ENCODE peak calls at places on chromosomes 1 and 21, in eight cellular contexts. D is A549; U is dorsolateral prefrontal cortex; I is transverse colon; T is spleen; Q is AG04450; A is CD8-positive, alpha-beta T cell; W is AG04449. J is an unnamed sample.

GRCh38 chr1:227893696-227894305 is 53.9 kb downstream of the WNT9A start:
- DNase-seq in I (no peak), Q (no peak), A (no peak), U (peak), D (no peak), T (no peak), W (no peak), J (no peak)

GRCh38 chr1:201468501-201468843 is 516 bp downstream of the PHLDA3 start:
- DNase-seq in A (no peak), T (no peak), U (peak), D (no peak), W (no peak), Q (no peak), I (no peak), J (no peak)

GRCh38 chr1:202221911-202222909 is 28.6 kb downstream of the LGR6 start:
- DNase-seq in D (no peak), T (no peak), Q (no peak), W (no peak), U (no peak), I (no peak), A (no peak), J (no peak)

GRCh38 chr1:246815693-246816270 is 91.6 kb downstream of the SCCPDH start:
- DNase-seq in U (no peak), D (no peak), T (no peak), A (no peak), I (no peak), Q (peak), W (peak), J (no peak)

GRCh38 chr1:50604580-50604979 is 181.3 kb upstream of the DMRTA2 start:
- DNase-seq in T (no peak), Q (no peak), U (no peak), A (no peak), D (no peak), I (no peak), W (no peak), J (no peak)

GRCh38 chr1:10575616-10576015 is 100.9 kb downstream of the PEX14 start:
- DNase-seq in A (no peak), T (no peak), W (no peak), Q (peak), U (no peak), D (peak), I (no peak), J (peak)

GRCh38 chr1:2314297-2314802 is 77.0 kb downstream of the MORN1 start:
- DNase-seq in I (peak), U (no peak), A (no peak), T (peak), D (peak), W (no peak), Q (no peak), J (peak)

GRCh38 chr1:45221716-45222115 is 15.3 kb upstream of the ZSWIM5 start:
- DNase-seq in U (no peak), W (no peak), I (no peak), A (no peak), Q (no peak), D (no peak), T (no peak), J (no peak)

GRCh38 chr1:112058815-112059450 is 69.5 kb upstream of the KCND3 start:
- DNase-seq in T (no peak), D (no peak), U (no peak), I (no peak), Q (no peak), A (no peak), W (no peak), J (no peak)

GRCh38 chr1:53982034-53982761 is 35.8 kb downstream of the LDLRAD1 start:
- DNase-seq in T (no peak), Q (peak), A (no peak), W (no peak), I (peak), U (no peak), D (peak), J (peak)

GRCh38 chr1:29259802-29260441 is 23.6 kb downstream of the PTPRU start:
- DNase-seq in Q (no peak), A (no peak), U (peak), T (no peak), D (no peak), I (peak), W (no peak), J (no peak)

GRCh38 chr1:90671736-90672135 is 45.4 kb downstream of the BARHL2 start:
- DNase-seq in I (no peak), T (no peak), D (no peak), Q (no peak), U (no peak), A (no peak), W (no peak), J (no peak)

GRCh38 chr21:44012474-44013379 is 618 bp downstream of the TRAPPC10 start:
- DNase-seq in Q (no peak), W (no peak), T (peak), D (peak), A (peak), I (peak), U (peak), J (peak)

DNA sequence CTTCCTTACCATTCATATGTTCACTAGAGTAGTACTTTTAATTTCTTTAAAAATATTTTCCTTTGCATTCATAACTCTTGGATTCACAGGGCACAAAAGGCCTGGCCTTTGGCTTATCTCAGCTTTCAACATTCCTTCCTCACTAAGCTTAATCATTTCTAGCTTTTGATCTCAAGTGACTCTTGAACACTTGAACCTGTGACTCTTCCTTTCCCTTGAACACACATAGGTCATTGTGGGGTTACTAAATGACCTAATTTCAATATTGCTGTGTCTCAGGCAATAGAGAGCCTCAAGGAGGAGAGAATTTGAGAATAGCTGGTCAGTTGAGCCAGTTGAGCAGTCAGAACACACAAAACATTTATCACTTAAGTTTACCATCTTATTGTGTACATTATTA is 49.9 kb downstream of the COL11A1 start:
- DNase-seq in A (no peak), Q (no peak), D (no peak), W (no peak), U (no peak), I (no peak), T (no peak), J (no peak)
- H3K4me3 ChIP-seq in A (no peak), Q (no peak), D (no peak), W (no peak), U (no peak), I (no peak), T (no peak), J (no peak)

GRCh38 chr1:167936930-167937708 is at the start of gene MPC2:
- DNase-seq in D (peak), U (peak), A (peak), I (peak), T (peak), W (no peak), Q (peak), J (peak)
- TF ChIP-seq CTCF in D (no peak), U (no peak), A (no peak), I (no peak), T (no peak), W (no peak), Q (no peak), J (no peak)

GRCh38 chr1:16013220-16013907 is 4.5 kb downstream of the HSPB7 start:
- DNase-seq in A (no peak), I (peak), D (peak), Q (no peak), T (no peak), W (no peak), U (no peak), J (peak)
- H3K4me3 ChIP-seq in A (peak), I (peak), D (peak), Q (peak), T (peak), W (peak), U (peak), J (peak)

GRCh38 chr1:197621761-197622160 is 153.5 kb downstream of the DENND1B start:
- DNase-seq in I (no peak), W (no peak), D (no peak), U (no peak), T (no peak), Q (no peak), A (no peak), J (no peak)

GRCh38 chr1:197620660-197621273 is 154.5 kb downstream of the DENND1B start:
- DNase-seq in I (no peak), D (no peak), Q (no peak), T (no peak), A (no peak), W (no peak), U (no peak), J (no peak)

GRCh38 chr1:197618065-197618464 is 157.2 kb downstream of the DENND1B start:
- DNase-seq in U (no peak), T (no peak), D (no peak), A (no peak), W (no peak), I (no peak), Q (no peak), J (peak)

GRCh38 chr1:197622371-197622770 is 152.9 kb downstream of the DENND1B start:
- DNase-seq in U (no peak), T (no peak), Q (no peak), I (no peak), W (no peak), D (no peak), A (no peak), J (no peak)

GRCh38 chr1:197619008-197619640 is 156.2 kb downstream of the DENND1B start:
- DNase-seq in T (no peak), Q (no peak), A (no peak), U (no peak), I (no peak), W (peak), D (no peak), J (peak)
- TF ChIP-seq CTCF in T (peak), Q (peak), A (peak), U (peak), I (peak), W (no peak), D (peak), J (peak)

DNA sequence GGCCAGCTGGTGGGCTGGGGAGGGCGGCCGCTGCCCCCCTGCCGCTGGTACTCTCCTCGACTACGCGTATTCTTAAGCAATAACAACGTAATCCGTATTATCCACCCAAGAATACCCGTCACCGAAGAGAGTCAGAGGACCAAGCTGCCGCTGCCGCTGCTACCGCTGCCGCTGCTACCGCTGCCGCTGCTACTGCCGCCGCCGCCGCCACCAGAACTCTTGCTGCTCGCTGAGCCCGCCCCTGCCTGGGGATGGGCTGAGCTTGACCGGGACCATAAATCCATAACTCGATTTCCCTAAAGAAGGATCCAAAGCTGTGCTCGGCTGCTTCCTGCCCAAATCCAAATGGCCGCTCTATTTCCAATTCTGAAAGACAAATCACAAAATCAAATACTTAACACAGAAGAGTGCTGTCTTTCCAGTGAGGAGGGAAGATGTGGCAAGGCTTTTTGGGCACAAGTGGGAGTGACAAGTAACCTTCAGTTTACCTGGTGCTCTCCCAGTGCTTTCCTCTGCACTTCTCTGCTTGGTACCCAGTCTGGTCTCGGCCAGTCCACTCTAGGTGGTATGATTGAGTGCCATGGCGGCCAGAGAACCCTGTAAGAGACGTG is 125.3 kb upstream of the DPYD start:
- DNase-seq in U (peak), D (no peak), A (no peak), I (no peak), T (peak), W (no peak), Q (no peak), J (peak)
- H3K4me3 ChIP-seq in U (peak), D (peak), A (peak), I (peak), T (peak), W (peak), Q (peak), J (peak)

DNA sequence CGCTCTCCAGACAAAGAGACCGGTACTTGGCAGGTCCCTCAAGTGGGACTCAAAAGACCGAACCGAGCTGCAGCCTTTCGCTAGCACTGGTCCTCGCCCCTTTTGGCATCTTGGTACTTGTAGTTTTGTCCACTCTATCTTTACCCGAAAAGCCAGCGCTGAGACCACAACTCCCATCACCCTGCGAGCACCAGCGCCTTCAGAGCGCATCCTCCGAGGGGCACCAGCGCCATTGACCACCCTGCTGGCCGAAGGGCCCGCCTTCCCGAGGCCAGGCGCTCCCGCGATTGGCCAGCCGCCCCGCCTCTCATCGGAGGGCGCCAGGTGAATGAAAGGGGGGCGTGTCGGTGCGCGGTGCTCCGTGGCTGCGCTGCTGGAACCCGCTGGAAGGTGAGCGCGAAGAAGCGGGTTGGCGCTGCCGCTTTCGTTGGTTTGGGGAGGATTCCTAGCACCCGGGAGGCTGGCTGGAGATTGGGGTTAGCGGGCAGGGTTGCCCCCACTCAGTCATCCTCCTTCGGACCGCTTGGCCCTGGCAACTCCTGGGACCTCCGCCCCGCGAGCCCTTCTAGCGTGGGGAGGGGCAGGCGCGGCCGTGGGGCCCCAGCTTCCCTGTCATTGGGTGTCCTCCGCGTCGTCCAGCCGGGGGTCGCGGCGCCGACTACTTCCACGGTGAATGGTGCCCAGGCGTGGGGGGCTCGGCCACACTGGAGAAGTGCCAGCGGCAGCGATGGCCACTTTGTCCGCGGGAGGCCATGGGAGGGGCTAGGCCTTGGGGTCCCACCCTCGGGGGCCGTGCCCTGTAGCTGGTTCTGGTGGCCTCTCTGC is at the start of gene ZBTB8B:
- DNase-seq in W (no peak), A (no peak), T (peak), D (peak), Q (peak), I (peak), U (peak), J (peak)
- TF ChIP-seq CTCF in W (no peak), A (no peak), T (no peak), D (no peak), Q (no peak), I (no peak), U (no peak), J (no peak)

DNA sequence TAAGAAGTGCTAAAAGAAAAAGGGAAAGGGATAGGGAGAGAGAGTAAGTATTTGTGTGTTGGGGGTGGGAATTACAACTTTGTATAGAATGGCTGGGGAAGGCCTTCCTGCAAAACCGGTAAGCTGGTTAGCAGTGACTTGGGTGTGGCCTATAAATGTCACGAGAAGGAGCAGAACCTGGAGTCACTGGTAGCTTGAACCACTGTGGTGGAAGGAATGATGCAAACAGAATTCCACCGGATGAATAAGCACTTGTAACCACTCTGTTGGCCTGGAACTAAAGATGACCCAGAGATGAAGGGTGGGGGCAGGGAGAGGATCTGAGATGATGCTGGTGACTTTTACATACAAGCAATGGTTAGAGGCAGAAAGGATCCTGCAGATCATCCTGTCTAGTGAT is 8.9 kb downstream of the XKR8 start:
- DNase-seq in A (no peak), I (no peak), U (no peak), Q (peak), D (no peak), T (no peak), W (peak), J (peak)
- H3K4me3 ChIP-seq in A (no peak), I (no peak), U (no peak), Q (no peak), D (no peak), T (no peak), W (no peak), J (no peak)

DNA sequence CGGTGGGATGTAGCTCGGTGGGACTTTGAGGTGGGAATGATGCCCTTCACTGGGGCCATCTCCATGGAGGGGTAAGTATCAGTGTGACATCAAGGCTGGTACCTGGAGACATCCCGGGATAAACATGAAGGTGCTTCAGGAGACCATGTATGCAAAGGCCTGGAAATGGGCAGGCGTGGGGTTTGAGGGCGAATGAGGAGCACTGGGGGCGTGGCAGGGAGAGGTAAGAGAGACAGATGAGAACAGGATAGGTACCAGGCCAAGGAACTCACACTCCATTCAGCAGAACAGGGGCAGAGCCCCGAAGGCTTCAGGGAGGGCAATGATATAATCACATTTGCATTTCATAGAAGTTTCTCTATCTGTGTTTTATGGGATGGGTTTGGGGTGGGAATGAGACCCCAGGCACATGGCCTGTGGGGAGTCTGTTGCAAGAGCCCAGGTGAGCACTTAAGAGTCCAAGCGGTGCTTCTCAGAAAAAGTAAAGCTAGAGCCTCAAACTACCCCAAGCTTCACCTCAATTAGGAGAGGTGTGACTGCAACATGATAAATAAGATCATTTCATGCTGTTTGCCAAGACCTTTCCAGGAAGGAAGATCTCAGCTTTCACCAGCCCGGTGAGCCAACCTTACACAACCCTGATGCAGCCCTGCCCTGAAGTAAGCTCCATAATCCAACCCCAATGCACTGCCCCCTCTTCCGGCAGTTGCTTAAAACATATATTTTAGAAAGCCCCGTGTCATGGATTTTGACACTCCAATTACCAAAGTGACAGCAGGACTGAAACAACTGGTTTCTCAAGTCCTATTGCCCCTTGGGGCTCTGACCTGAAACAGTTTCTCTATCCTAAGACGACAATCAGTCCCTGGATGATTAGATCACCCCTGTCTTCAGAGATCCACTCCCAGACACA is 7.4 kb downstream of the S100A9 start:
- DNase-seq in I (no peak), W (no peak), D (no peak), T (peak), A (no peak), U (no peak), Q (no peak), J (no peak)
- TF ChIP-seq CTCF in I (no peak), W (no peak), D (no peak), T (no peak), A (no peak), U (no peak), Q (no peak), J (no peak)

GRCh38 chr21:17139696-17140095 is 373.1 kb upstream of the CXADR start:
- DNase-seq in Q (no peak), A (no peak), T (no peak), I (no peak), D (no peak), U (no peak), W (no peak), J (peak)
- H3K4me3 ChIP-seq in Q (peak), A (peak), T (peak), I (peak), D (peak), U (no peak), W (no peak), J (peak)

GRCh38 chr1:115980998-115981993 is 5.0 kb downstream of the SLC22A15 start:
- DNase-seq in A (no peak), D (peak), W (no peak), Q (no peak), T (no peak), I (no peak), U (no peak), J (peak)
- TF ChIP-seq CTCF in A (peak), D (peak), W (peak), Q (peak), T (no peak), I (peak), U (peak), J (peak)